ENCODE peak calls at places on chromosomes 3 and 15, in four cellular contexts. G is cardiac fibroblast, Q is right cardiac atrium, T is right lobe of liver. F is an unnamed sample.

GRCh38 chr3:64505419-64505818 is 182.4 kb downstream of the ADAMTS9 start:
- DNase-seq in G (no peak), Q (no peak), T (no peak), F (no peak)

GRCh38 chr3:37765591-37766219 is 96.0 kb upstream of the CTDSPL start:
- DNase-seq in G (no peak), Q (peak; percentile 44), T (no peak), F (no peak)

GRCh38 chr3:29026959-29027358 is 253.9 kb upstream of the RBMS3 start:
- DNase-seq in G (peak; percentile 18), Q (no peak), T (no peak), F (no peak)

GRCh38 chr3:117645561-117646242 is 936.1 kb downstream of the TUSC7 start:
- DNase-seq in G (peak; percentile 10), Q (no peak), T (no peak), F (no peak)

GRCh38 chr3:174089592-174089991 is 692.0 kb downstream of the NLGN1 start:
- DNase-seq in G (no peak), Q (no peak), T (no peak), F (no peak)

GRCh38 chr3:38579146-38579545 is 70.3 kb downstream of the SCN5A start:
- DNase-seq in G (peak; percentile 21), Q (peak; percentile 76), T (no peak), F (peak; percentile 54)

GRCh38 chr3:123743121-123743520 is 141.0 kb downstream of the MYLK start:
- DNase-seq in G (no peak), Q (no peak), T (no peak), F (no peak)

GRCh38 chr3:79247367-79248103 is 520.3 kb downstream of the ROBO1 start:
- DNase-seq in G (peak; percentile 60), Q (no peak), T (no peak), F (no peak)

GRCh38 chr15:74835312-74835823 is 7.6 kb downstream of the ULK3 start:
- DNase-seq in G (peak; percentile 59), Q (no peak), T (peak; percentile 72), F (peak; percentile 82)

GRCh38 chr3:45509038-45509767 is 85.3 kb upstream of the LIMD1 start:
- DNase-seq in G (peak; percentile 96), Q (no peak), T (no peak), F (no peak)

GRCh38 chr3:192850501-192850981 is 67.1 kb downstream of the MB21D2 start:
- DNase-seq in G (peak; percentile 77), Q (no peak), T (no peak), F (no peak)

GRCh38 chr3:57838627-57839026 is 82.5 kb downstream of the SLMAP start:
- DNase-seq in G (no peak), Q (no peak), T (no peak), F (no peak)

GRCh38 chr3:43214616-43215015 is 71.7 kb upstream of the SNRK start:
- DNase-seq in G (peak; percentile 68), Q (no peak), T (no peak), F (no peak)

GRCh38 chr15:80185152-80185551 is 32.4 kb downstream of the FAH start:
- DNase-seq in G (no peak), Q (no peak), T (no peak), F (no peak)

GRCh38 chr3:196537319-196537984 is 22.3 kb upstream of the SMCO1 start:
- DNase-seq in G (peak; percentile 68), Q (peak; percentile 23), T (no peak), F (no peak)

GRCh38 chr15:75062706-75063105 is 39.3 kb downstream of the PPCDC start:
- DNase-seq in G (no peak), Q (no peak), T (no peak), F (peak; percentile 29)

GRCh38 chr3:127451321-127451720 is 139.2 kb downstream of the TPRA1 start:
- DNase-seq in G (no peak), Q (no peak), T (peak; percentile 25), F (no peak)

GRCh38 chr15:94246016-94246415 is 14.7 kb downstream of the MCTP2 start:
- DNase-seq in G (no peak), Q (no peak), T (no peak), F (no peak)

GRCh38 chr15:25832158-25832557 is 31.0 kb downstream of the ATP10A start:
- DNase-seq in G (peak; percentile 4), Q (no peak), T (no peak), F (no peak)

GRCh38 chr15:25092661-25093060 is 137.9 kb downstream of the SNRPN start:
- DNase-seq in G (peak; percentile 21), Q (no peak), T (no peak), F (no peak)

GRCh38 chr3:194328080-194328571 is 23.0 kb downstream of the CPN2 start:
- DNase-seq in G (peak; percentile 66), Q (no peak), T (no peak), F (no peak)

GRCh38 chr15:66734961-66735908 is 33.2 kb downstream of the SMAD6 start:
- DNase-seq in G (peak; percentile 32), Q (peak; percentile 47), T (peak; percentile 83), F (peak; percentile 50)

GRCh38 chr15:64749167-64749566 is 26.2 kb downstream of the RBPMS2 start:
- DNase-seq in G (peak; percentile 36), Q (no peak), T (no peak), F (no peak)

GRCh38 chr3:107959767-107960166 is 131.1 kb downstream of the CD47 start:
- DNase-seq in G (peak; percentile 72), Q (no peak), T (no peak), F (no peak)

GRCh38 chr15:72118400-72118978 is at the start of gene SENP8:
- DNase-seq in G (no peak), Q (no peak), T (no peak), F (no peak)

GRCh38 chr3:15659254-15659975 is 57.9 kb downstream of the BTD start:
- DNase-seq in G (no peak), Q (no peak), T (no peak), F (no peak)

GRCh38 chr3:159627634-159628033 is 361.0 kb upstream of the IL12A start:
- DNase-seq in G (no peak), Q (no peak), T (no peak), F (no peak)

GRCh38 chr15:73317651-73318462 is 50.9 kb downstream of the HCN4 start:
- DNase-seq in G (no peak), Q (no peak), T (peak; percentile 11), F (peak; percentile 45)

GRCh38 chr3:129836381-129837056 is 57.0 kb downstream of the TMCC1 start:
- DNase-seq in G (no peak), Q (no peak), T (no peak), F (no peak)

GRCh38 chr3:24042174-24042878 is 97.2 kb downstream of the NR1D2 start:
- DNase-seq in G (peak; percentile 9), Q (no peak), T (no peak), F (no peak)

GRCh38 chr15:45205192-45205591 is 17.4 kb upstream of the SHF start:
- DNase-seq in G (peak; percentile 76), Q (peak; percentile 49), T (peak; percentile 60), F (no peak)

GRCh38 chr15:69394556-69395282 is 19.4 kb upstream of the KIF23 start:
- DNase-seq in G (peak; percentile 78), Q (peak; percentile 84), T (peak; percentile 80), F (peak; percentile 90)

GRCh38 chr15:83372434-83372873 is 74.7 kb upstream of the SH3GL3 start:
- DNase-seq in G (no peak), Q (no peak), T (no peak), F (no peak)

GRCh38 chr3:120348065-120348980 is 831 bp downstream of the LRRC58 start:
- DNase-seq in G (peak; percentile 20), Q (no peak), T (no peak), F (no peak)

GRCh38 chr3:21754839-21755238 is 3.8 kb upstream of the ZNF385D start:
- DNase-seq in G (no peak), Q (no peak), T (no peak), F (no peak)

GRCh38 chr3:152299243-152299976 is 30.7 kb downstream of the MBNL1 start:
- DNase-seq in G (no peak), Q (no peak), T (no peak), F (no peak)

GRCh38 chr3:123728014-123728413 is 143.2 kb upstream of the HACD2 start:
- DNase-seq in G (peak; percentile 70), Q (no peak), T (no peak), F (no peak)

GRCh38 chr3:67656614-67657013 is 2.2 kb upstream of the SUCLG2 start:
- DNase-seq in G (no peak), Q (no peak), T (no peak), F (no peak)

GRCh38 chr3:67657192-67657591 is 2.8 kb upstream of the SUCLG2 start:
- DNase-seq in G (no peak), Q (no peak), T (no peak), F (no peak)

GRCh38 chr3:67654099-67654831 is at the start of gene SUCLG2:
- DNase-seq in G (peak; percentile 86), Q (peak; percentile 95), T (peak; percentile 95), F (peak; percentile 97)

GRCh38 chr3:67654832-67655152 is 380 bp upstream of the SUCLG2 start:
- DNase-seq in G (no peak), Q (no peak), T (no peak), F (no peak)

DNA sequence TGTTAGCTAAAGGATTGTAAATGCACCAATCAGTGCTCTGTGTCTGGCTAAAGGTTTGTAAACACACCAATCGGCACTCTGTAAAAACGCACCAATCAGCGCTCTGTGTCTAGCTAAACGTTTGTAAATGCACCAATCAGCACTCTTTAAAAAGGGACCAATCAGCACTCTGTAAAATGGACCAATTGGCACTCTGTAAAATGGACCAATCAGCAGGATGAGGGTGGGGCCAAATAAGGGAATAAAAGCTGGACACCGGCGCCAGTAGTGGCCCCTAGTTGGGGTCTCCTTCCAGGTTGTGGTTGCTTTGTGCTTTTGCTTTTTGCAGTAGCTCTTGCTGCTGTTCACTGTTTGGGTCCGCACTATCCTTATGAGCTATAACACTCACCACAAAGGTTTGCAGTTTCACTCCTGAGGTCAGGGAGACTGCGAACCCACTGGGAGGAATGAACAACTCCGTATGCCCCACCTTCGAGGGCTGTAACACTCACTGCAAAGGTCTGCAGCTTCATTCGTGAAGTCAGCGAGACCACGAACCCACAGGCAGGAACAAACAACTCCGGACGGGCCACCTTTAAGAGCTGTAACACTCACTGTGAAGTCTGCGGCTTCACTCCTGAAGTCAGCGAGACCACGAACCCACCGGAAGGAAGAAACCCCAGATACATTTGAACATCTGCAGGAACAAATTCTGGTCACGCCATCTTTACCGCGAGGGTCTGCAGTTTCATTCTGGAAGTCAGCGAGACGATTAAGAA is 1.1 kb upstream of the SUCLG2 start:
- DNase-seq in G (peak; percentile 15), Q (peak; percentile 12), T (peak; percentile 53), F (peak; percentile 64)
- H3K4me3 ChIP-seq in G (peak overlapping the region; percentile 80), Q (peak overlapping the region; percentile 89), T (peak overlapping the region; percentile 94), F (peak overlapping the region; percentile 96)

GRCh38 chr15:60509470-60509869 is 30.5 kb upstream of the ICE2 start:
- DNase-seq in G (no peak), Q (no peak), T (no peak), F (no peak)
- H3K4me3 ChIP-seq in G (no peak overlapping the region), Q (no peak overlapping the region), T (no peak overlapping the region), F (no peak overlapping the region)

GRCh38 chr15:41927516-41927915 is 33.7 kb upstream of the SPTBN5 start:
- DNase-seq in G (no peak), Q (no peak), T (no peak), F (peak; percentile 1)

GRCh38 chr15:41926184-41927056 is 32.6 kb upstream of the SPTBN5 start:
- DNase-seq in G (peak; percentile 43), Q (no peak), T (no peak), F (no peak)

GRCh38 chr15:41928637-41929620 is 35.1 kb upstream of the SPTBN5 start:
- DNase-seq in G (no peak), Q (peak; percentile 47), T (no peak), F (peak; percentile 73)

GRCh38 chr15:41930221-41930866 is 36.5 kb upstream of the SPTBN5 start:
- DNase-seq in G (peak; percentile 95), Q (peak; percentile 82), T (no peak), F (peak; percentile 63)

GRCh38 chr15:41928100-41928499 is 34.2 kb upstream of the SPTBN5 start:
- DNase-seq in G (no peak), Q (no peak), T (no peak), F (peak; percentile 30)
- H3K4me3 ChIP-seq in G (no peak overlapping the region), Q (no peak overlapping the region), T (no peak overlapping the region), F (no peak overlapping the region)

GRCh38 chr3:49119036-49119435 is 1.6 kb downstream of the USP19 start:
- DNase-seq in G (no peak), Q (no peak), T (no peak), F (no peak)
- H3K4me3 ChIP-seq in G (no peak overlapping the region), Q (no peak overlapping the region), T (no peak overlapping the region), F (no peak overlapping the region)